ENCODE peak calls at places on chromosomes 11 and 22, in four cellular contexts. O is HEK293T, T is WTC11, Q is K562. M is an unnamed sample.

GRCh38 chr11:87926250-87926970 is 248.8 kb downstream of the RAB38 start:
- DNase-seq in O (no peak), T (no peak), Q (no peak), M (no peak)

GRCh38 chr11:76752321-76753175 is 30.6 kb upstream of the TSKU start:
- DNase-seq in O (no peak), T (no peak), Q (no peak), M (no peak)

GRCh38 chr11:58395581-58395980 is 11.1 kb downstream of the OR5B3 start:
- DNase-seq in O (no peak), T (no peak), Q (no peak), M (no peak)

GRCh38 chr11:67634366-67635230 is 4.9 kb upstream of the NUDT8 start:
- DNase-seq in O (no peak), T (peak), Q (no peak), M (no peak)

GRCh38 chr11:123475478-123475877 is 45.4 kb downstream of the GRAMD1B start:
- DNase-seq in O (no peak), T (no peak), Q (no peak), M (no peak)

GRCh38 chr11:123587559-123587958 is 66.9 kb downstream of the SCN3B start:
- DNase-seq in O (no peak), T (no peak), Q (no peak), M (no peak)

GRCh38 chr11:68776442-68777235 is 25.3 kb upstream of the TESMIN start:
- DNase-seq in O (no peak), T (no peak), Q (no peak), M (no peak)

GRCh38 chr11:58597749-58598148 is 18.9 kb downstream of the ZFP91 start:
- DNase-seq in O (no peak), T (no peak), Q (no peak), M (no peak)

GRCh38 chr11:14642873-14643696 is 519 bp upstream of the PDE3B start:
- DNase-seq in O (no peak), T (no peak), Q (peak), M (no peak)

GRCh38 chr22:26325641-26326040 is 103.4 kb upstream of the ASPHD2 start:
- DNase-seq in O (no peak), T (no peak), Q (no peak), M (no peak)

GRCh38 chr11:3156282-3156660 is 8.8 kb downstream of the OSBPL5 start:
- DNase-seq in O (no peak), T (no peak), Q (no peak), M (no peak)

GRCh38 chr22:20805972-20806471 is 32.1 kb downstream of the SERPIND1 start:
- DNase-seq in O (no peak), T (no peak), Q (peak), M (no peak)

GRCh38 chr22:29306830-29307657 is 594 bp downstream of the GAS2L1 start:
- DNase-seq in O (peak), T (peak), Q (peak), M (peak)

GRCh38 chr11:58926251-58926650 is 13.0 kb upstream of the GLYATL1 start:
- DNase-seq in O (no peak), T (no peak), Q (no peak), M (peak)

GRCh38 chr11:14518820-14519219 is 1.4 kb downstream of the PSMA1 start:
- DNase-seq in O (no peak), T (no peak), Q (no peak), M (no peak)

GRCh38 chr22:22520020-22520656 is at the start of gene ZNF280A:
- DNase-seq in O (peak), T (no peak), Q (peak), M (peak)

GRCh38 chr11:66970371-66970807 is 4.7 kb upstream of the C11orf86 start:
- DNase-seq in O (no peak), T (no peak), Q (no peak), M (no peak)

GRCh38 chr22:47294222-47294532 is 531.7 kb downstream of the TBC1D22A start:
- DNase-seq in O (no peak), T (no peak), Q (no peak), M (no peak)

GRCh38 chr11:84140386-84141169 is 854.4 kb upstream of the CCDC90B start:
- DNase-seq in O (no peak), T (no peak), Q (no peak), M (no peak)

GRCh38 chr11:73141031-73141308 is 1.1 kb downstream of the FCHSD2 start:
- DNase-seq in O (no peak), T (no peak), Q (peak), M (no peak)

GRCh38 chr11:128164090-128164741 is 423.1 kb downstream of the ETS1 start:
- DNase-seq in O (no peak), T (no peak), Q (no peak), M (no peak)
- TF ChIP-seq ELF4 in O (no peak), T (no peak), Q (no peak), M (no peak)

GRCh38 chr11:1228183-1228821 is 5.4 kb downstream of the MUC5B start:
- DNase-seq in O (no peak), T (no peak), Q (peak), M (no peak)
- TF ChIP-seq ELF4 in O (no peak), T (no peak), Q (no peak), M (no peak)

DNA sequence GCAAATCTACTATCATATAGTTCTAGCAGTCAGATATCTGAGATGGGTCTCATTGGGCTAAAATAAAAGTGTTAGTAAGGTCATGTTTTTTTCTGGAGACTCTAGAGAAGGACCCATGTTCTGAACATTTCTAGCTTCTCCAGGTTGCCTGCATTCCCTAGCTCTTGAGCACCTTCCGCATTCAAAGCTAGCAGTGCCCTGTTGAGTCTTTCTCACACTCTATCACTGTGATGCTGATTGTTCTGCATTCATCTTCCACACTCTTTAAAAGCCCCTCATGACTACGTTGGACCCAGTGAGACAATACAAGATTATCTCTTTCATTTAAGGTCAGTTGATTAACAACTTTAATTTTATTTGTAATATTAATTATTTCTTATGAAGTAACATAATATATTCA is 433.3 kb upstream of the CHORDC1 start:
- DNase-seq in O (no peak), T (no peak), Q (no peak), M (no peak)
- TF ChIP-seq ELF4 in O (no peak), T (no peak), Q (no peak), M (no peak)

GRCh38 chr22:42992092-42992491 is 22.9 kb downstream of the PACSIN2 start:
- DNase-seq in O (no peak), T (no peak), Q (no peak), M (no peak)

GRCh38 chr22:42992886-42993479 is 22.0 kb downstream of the PACSIN2 start:
- DNase-seq in O (no peak), T (no peak), Q (no peak), M (no peak)

GRCh38 chr22:42994276-42994916 is 20.6 kb downstream of the PACSIN2 start:
- DNase-seq in O (no peak), T (no peak), Q (no peak), M (peak)

GRCh38 chr22:42994917-42995562 is 19.9 kb downstream of the PACSIN2 start:
- DNase-seq in O (no peak), T (no peak), Q (no peak), M (peak)

GRCh38 chr22:42993651-42994275 is 21.2 kb downstream of the PACSIN2 start:
- DNase-seq in O (no peak), T (no peak), Q (no peak), M (peak)
- TF ChIP-seq ELF4 in O (no peak), T (no peak), Q (no peak), M (no peak)

GRCh38 chr11:69840371-69841169 is 21.4 kb upstream of the FGF3 start:
- DNase-seq in O (no peak), T (no peak), Q (no peak), M (no peak)
- TF ChIP-seq ELF4 in O (no peak), T (no peak), Q (no peak), M (no peak)